ENCODE peak calls at places on chromosomes 6 and 20, in seven cellular contexts. L is hepatocyte, P is B cell, J is tibial nerve, T is BJ, H is GM20000, N is CD14-positive monocyte. O is an unnamed sample.

GRCh38 chr6:72140795-72141194 is 254.4 kb downstream of the RIMS1 start:
- DNase-seq in L (no peak), H (no peak), N (no peak), T (no peak), P (no peak), J (no peak), O (no peak)

GRCh38 chr6:79057746-79058145 is 20.3 kb downstream of the PHIP start:
- DNase-seq in P (no peak), L (no peak), T (no peak), H (no peak), J (no peak), N (no peak), O (no peak)

GRCh38 chr6:167839755-167840154 is 13.0 kb downstream of the AFDN start:
- DNase-seq in H (no peak), N (no peak), L (no peak), P (no peak), T (no peak), J (no peak), O (no peak)

GRCh38 chr6:105135056-105135455 is 44.8 kb downstream of the POPDC3 start:
- DNase-seq in H (no peak), N (no peak), L (no peak), J (no peak), T (no peak), P (no peak), O (no peak)

GRCh38 chr6:94270040-94270689 is 850.8 kb upstream of the EPHA7 start:
- DNase-seq in P (no peak), J (no peak), N (no peak), T (no peak), H (no peak), L (no peak), O (no peak)

GRCh38 chr20:35776513-35777101 is 4.8 kb downstream of the PHF20 start:
- DNase-seq in N (no peak), J (peak), T (no peak), L (peak), P (no peak), H (no peak), O (no peak)

GRCh38 chr6:5813625-5814027 is 193.1 kb downstream of the NRN1 start:
- DNase-seq in L (no peak), H (no peak), J (no peak), N (no peak), P (no peak), T (no peak), O (no peak)

GRCh38 chr20:32972181-32973076 is 31.8 kb downstream of the SUN5 start:
- DNase-seq in L (no peak), N (no peak), P (peak), T (no peak), H (peak), J (no peak), O (no peak)

GRCh38 chr6:73566954-73567591 is 46.2 kb upstream of the EEF1A1 start:
- DNase-seq in P (no peak), J (peak), N (peak), H (no peak), L (peak), T (peak), O (no peak)

GRCh38 chr20:58498445-58499068 is 16.6 kb downstream of the APCDD1L start:
- DNase-seq in J (no peak), P (no peak), L (no peak), H (no peak), T (no peak), N (no peak), O (no peak)

GRCh38 chr20:2282181-2282580 is 13.6 kb upstream of the TGM3 start:
- DNase-seq in P (no peak), J (no peak), L (no peak), T (no peak), N (no peak), H (no peak), O (no peak)

GRCh38 chr6:18209539-18210197 is 54.4 kb downstream of the KDM1B start:
- DNase-seq in L (no peak), P (no peak), H (no peak), T (no peak), J (no peak), N (no peak), O (no peak)

GRCh38 chr6:141048451-141048850 is 1084.3 kb upstream of the GJE1 start:
- DNase-seq in N (no peak), J (no peak), P (no peak), H (no peak), T (no peak), L (no peak), O (no peak)

GRCh38 chr6:23218751-23219150 is 649.4 kb downstream of the HDGFL1 start:
- DNase-seq in J (no peak), N (no peak), L (no peak), P (no peak), H (no peak), T (no peak), O (no peak)

GRCh38 chr6:158905277-158905676 is 86.1 kb upstream of the EZR start:
- DNase-seq in L (no peak), N (no peak), T (no peak), J (no peak), P (no peak), H (no peak), O (no peak)

GRCh38 chr6:121733216-121733615 is 297.8 kb downstream of the GJA1 start:
- DNase-seq in T (peak), H (no peak), P (no peak), N (no peak), L (no peak), J (no peak), O (no peak)

GRCh38 chr6:118012944-118013343 is 105.9 kb downstream of the SLC35F1 start:
- DNase-seq in H (no peak), L (no peak), P (no peak), J (no peak), T (no peak), N (no peak), O (no peak)

GRCh38 chr6:29602564-29603361 is 17.8 kb downstream of the OR2H2 start:
- DNase-seq in J (no peak), P (no peak), H (no peak), N (no peak), L (peak), T (no peak), O (no peak)

GRCh38 chr6:149031545-149032317 is 284.9 kb downstream of the UST start:
- DNase-seq in N (no peak), H (no peak), P (no peak), J (no peak), T (no peak), L (no peak), O (no peak)

GRCh38 chr20:14997791-14998190 is 660.4 kb upstream of the FLRT3 start:
- DNase-seq in L (no peak), N (no peak), H (no peak), P (no peak), T (no peak), J (no peak), O (no peak)

GRCh38 chr6:1312193-1312443 is 220 bp downstream of the FOXQ1 start:
- DNase-seq in H (peak), T (no peak), P (no peak), L (no peak), J (no peak), N (no peak), O (no peak)

GRCh38 chr6:124961784-124962611 is at the start of gene RNF217:
- DNase-seq in J (peak), N (peak), P (peak), H (peak), T (no peak), L (peak), O (peak)
- TF ChIP-seq CTCF in J (peak), N (no peak), P (no peak), H (no peak), T (no peak), L (no peak), O (peak)

DNA sequence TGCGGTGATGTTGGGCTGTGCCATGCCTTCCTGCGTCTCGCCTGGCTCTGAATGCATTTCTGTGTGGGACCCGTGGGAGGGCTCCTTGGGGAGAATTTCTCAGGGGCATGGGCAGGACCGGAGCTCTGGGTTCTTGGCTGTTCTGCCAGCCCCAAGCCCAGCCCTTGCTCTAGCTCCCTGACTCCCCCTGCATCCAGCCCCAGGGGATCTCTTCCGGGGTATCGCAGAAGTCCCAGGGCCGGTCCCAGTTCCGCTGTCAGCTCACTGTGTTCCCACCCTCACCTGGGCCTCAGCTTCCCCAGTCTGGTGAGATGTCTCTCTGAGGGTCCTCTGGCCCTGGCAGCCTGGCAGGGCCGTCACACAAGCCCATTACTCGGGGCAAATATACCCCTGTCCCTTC is 20.5 kb downstream of the SPDEF start:
- DNase-seq in N (no peak), L (no peak), T (no peak), P (no peak), J (no peak), H (no peak), O (no peak)
- TF ChIP-seq CTCF in N (no peak), L (no peak), T (no peak), P (no peak), J (no peak), H (no peak), O (no peak)

DNA sequence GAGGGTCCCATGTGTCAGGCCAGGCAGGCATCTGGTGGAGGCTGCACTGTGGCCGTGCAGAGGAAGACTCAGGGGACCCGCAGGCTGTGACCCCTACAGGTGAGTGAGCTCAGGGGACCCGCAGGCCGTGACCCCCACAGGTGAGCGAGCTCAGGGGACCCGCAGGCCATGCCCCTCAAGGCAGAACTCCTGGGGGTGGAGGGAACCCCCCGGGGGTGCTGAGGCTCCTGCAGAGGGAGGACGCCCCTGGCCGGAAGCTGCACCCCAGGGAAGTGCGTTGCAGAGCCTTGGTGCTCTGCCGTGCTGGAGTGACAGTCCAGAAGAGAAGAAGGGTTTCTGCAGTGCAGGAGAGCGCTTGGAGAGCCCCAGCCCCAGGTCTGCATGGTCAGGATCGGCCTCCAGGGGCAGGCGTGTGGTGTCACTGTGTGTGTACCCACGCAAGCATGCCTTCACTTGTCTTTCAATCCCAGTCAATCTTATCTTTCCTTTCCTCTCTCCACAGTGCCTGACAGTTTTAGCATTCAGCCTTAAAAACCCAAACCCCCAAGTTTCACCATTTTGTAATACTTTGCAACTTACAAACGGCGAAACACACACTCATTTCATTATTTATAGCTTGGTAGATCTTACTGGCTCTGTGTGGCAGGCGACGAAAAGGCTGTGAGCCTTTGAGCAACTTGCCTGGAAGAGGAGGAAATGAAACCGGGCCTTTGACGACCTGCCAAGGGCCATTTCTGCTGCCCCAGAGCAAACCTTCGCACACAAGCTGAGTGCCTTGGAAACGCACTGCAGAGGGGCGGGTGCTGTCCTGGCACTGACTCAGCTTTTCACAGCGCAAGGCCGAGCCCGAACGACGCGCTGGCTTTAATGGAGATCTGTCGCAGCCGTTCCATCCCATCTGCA is 101.4 kb upstream of the AGPAT4 start:
- DNase-seq in P (no peak), T (no peak), J (peak), L (no peak), H (no peak), N (peak), O (no peak)
- TF ChIP-seq CTCF in P (no peak), T (no peak), J (peak), L (no peak), H (no peak), N (peak), O (peak)

DNA sequence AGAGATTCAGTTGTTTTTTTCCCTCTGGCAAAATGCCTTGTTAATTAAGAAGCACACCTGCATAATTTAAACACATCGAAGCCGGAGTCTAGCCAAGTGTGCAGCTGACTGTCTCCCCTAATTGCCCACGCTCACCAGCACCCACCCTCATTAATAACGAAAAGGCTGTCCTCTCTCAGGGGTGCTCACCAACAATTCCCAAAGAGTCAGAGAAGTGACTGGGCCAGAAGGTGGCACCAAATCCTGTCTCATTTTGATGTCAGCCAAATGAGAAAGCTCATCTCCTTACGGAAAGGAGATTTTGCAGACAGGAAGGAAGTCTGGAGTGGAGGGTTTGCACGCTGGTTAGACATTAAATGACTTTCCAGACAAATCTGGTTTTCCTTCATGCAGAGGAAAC is 60.7 kb upstream of the MC3R start:
- DNase-seq in J (no peak), T (no peak), N (no peak), P (no peak), H (no peak), L (no peak), O (no peak)
- TF ChIP-seq CTCF in J (peak), T (no peak), N (no peak), P (no peak), H (no peak), L (peak), O (no peak)

GRCh38 chr20:24501764-24502163 is 32.3 kb downstream of the SYNDIG1 start:
- DNase-seq in T (no peak), L (no peak), H (no peak), P (no peak), J (no peak), N (no peak), O (no peak)
- TF ChIP-seq CTCF in T (no peak), L (no peak), H (no peak), P (no peak), J (no peak), N (no peak), O (no peak)

GRCh38 chr6:26225848-26226590 is 138.8 kb downstream of the HFE start:
- DNase-seq in H (no peak), N (no peak), P (no peak), J (no peak), T (no peak), L (no peak), O (no peak)

GRCh38 chr6:26223213-26223612 is 136.0 kb downstream of the HFE start:
- DNase-seq in H (no peak), P (no peak), J (no peak), N (no peak), T (no peak), L (no peak), O (no peak)

GRCh38 chr6:26223677-26224546 is 136.7 kb downstream of the HFE start:
- DNase-seq in N (no peak), P (peak), T (peak), J (no peak), H (peak), L (peak), O (no peak)

GRCh38 chr6:26224547-26224912 is 137.3 kb downstream of the HFE start:
- DNase-seq in N (no peak), L (no peak), H (no peak), J (no peak), P (no peak), T (no peak), O (no peak)

DNA sequence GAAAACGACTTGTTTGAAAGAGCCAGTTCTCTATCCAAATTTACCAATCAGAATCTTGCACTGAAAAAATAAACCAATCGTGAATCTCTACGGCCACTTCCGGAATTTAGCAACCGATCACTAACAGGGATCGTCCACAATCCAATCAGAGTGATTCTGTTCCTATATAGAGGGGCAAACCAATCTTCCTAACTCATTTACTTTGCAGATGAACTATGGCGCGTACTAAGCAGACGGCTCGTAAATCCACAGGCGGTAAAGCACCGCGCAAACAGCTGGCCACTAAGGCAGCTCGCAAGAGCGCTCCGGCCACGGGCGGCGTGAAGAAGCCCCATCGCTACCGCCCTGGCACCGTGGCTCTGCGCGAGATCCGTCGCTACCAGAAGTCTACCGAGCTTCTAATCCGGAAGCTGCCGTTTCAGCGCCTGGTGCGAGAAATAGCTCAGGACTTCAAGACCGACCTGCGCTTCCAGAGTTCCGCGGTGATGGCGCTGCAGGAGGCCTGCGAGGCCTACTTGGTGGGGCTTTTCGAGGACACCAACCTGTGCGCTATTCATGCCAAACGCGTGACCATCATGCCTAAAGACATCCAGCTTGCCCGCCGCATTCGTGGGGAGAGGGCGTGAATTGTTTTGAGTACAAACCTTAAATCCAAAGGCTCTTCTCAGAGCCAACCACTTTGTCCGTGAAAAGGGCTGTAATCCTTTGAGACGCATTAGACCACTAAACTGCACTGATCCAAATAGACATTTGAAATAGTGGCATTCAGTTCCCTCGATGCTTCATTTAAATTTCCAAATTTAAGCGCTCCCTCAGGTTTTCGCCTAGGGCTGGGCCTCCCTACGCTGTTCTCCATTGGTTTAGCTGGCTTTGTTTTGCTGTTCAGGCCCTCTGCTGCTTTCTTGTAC is 138.0 kb downstream of the HFE start:
- DNase-seq in H (no peak), J (no peak), P (no peak), T (peak), L (peak), N (no peak), O (no peak)
- TF ChIP-seq CTCF in H (no peak), J (no peak), P (no peak), T (peak), L (peak), N (no peak), O (peak)

GRCh38 chr6:35948725-35949124 is 27.8 kb upstream of the SRPK1 start:
- DNase-seq in T (no peak), N (no peak), L (no peak), H (no peak), J (no peak), P (no peak), O (no peak)
- TF ChIP-seq CTCF in T (peak), N (peak), L (peak), H (no peak), J (no peak), P (no peak), O (peak)

GRCh38 chr6:151661509-151661908 is 146.0 kb upstream of the ESR1 start:
- DNase-seq in P (no peak), L (no peak), T (no peak), H (no peak), J (no peak), N (no peak), O (no peak)

GRCh38 chr6:151664390-151664789 is 143.1 kb upstream of the ESR1 start:
- DNase-seq in J (no peak), N (no peak), P (no peak), L (no peak), H (no peak), T (no peak), O (no peak)

GRCh38 chr6:151659212-151659611 is 148.3 kb upstream of the ESR1 start:
- DNase-seq in P (no peak), N (no peak), H (no peak), J (no peak), L (no peak), T (no peak), O (no peak)

GRCh38 chr6:151663559-151663958 is 143.9 kb upstream of the ESR1 start:
- DNase-seq in J (no peak), N (no peak), P (no peak), H (no peak), T (no peak), L (no peak), O (no peak)

GRCh38 chr6:151661928-151662327 is 145.6 kb upstream of the ESR1 start:
- DNase-seq in T (no peak), H (no peak), J (no peak), L (no peak), P (no peak), N (no peak), O (no peak)
- TF ChIP-seq CTCF in T (peak), H (no peak), J (no peak), L (no peak), P (no peak), N (no peak), O (peak)

DNA sequence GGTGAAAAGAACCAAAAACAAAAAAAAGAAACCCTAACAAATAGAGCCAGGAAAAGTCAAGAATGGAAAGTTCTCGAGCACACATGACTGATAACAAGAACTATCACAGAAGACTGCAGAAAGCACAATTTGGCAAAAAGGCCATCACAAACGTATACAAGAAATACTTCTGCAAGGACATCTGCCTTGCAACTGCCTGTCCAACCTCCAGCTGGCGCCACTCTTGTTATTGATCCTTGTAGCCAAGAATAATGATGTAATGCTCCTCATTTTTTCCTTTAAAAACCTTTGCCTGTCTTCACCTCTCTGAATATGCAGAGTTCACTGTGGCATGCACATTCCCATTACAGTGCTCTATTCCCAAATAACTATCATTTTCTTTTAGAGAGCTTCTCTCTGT is 87.9 kb upstream of the BMP5 start:
- DNase-seq in H (no peak), T (no peak), L (no peak), N (no peak), P (no peak), J (no peak), O (no peak)
- TF ChIP-seq CTCF in H (peak), T (peak), L (peak), N (no peak), P (no peak), J (no peak), O (peak)

GRCh38 chr6:13397359-13398080 is 69.2 kb upstream of the TBC1D7 start:
- DNase-seq in J (no peak), H (peak), T (no peak), L (no peak), P (peak), N (no peak), O (no peak)
- TF ChIP-seq CTCF in J (no peak), H (no peak), T (peak), L (peak), P (no peak), N (no peak), O (no peak)

O was measured in progenitor cell of endocrine pancreas.